ENCODE peak calls at places on chromosome 7, in eight cellular contexts. X is naive thymus-derived CD4-positive, alpha-beta T cell; U is H9; Y is tibial artery; C is lung; V is IMR-90; T is mesenchymal stem cell; Q is A549. L is an unnamed sample. For H3K9me3 and H3K4me1, the result is how much of the 10 kb centered on the place peaks cover.

GRCh38 chr7:75892634-75893272 is 13.9 kb downstream of the RHBDD2 start:
- DNase-seq in X (no peak), U (no peak), Y (peak), C (peak), V (peak), T (peak), Q (no peak), L (peak)

GRCh38 chr7:39605087-39605486 is 18.3 kb upstream of the RALA start:
- DNase-seq in X (no peak), U (no peak), Y (no peak), C (no peak), V (peak), T (no peak), Q (no peak), L (no peak)

GRCh38 chr7:104127204-104127603 is 80.6 kb downstream of the ORC5 start:
- DNase-seq in X (no peak), U (no peak), Y (no peak), C (no peak), V (no peak), T (no peak), Q (no peak), L (no peak)

GRCh38 chr7:73451780-73452398 is 18.3 kb downstream of the FZD9 start:
- DNase-seq in X (no peak), U (no peak), Y (no peak), C (no peak), V (peak), T (peak), Q (peak), L (no peak)

GRCh38 chr7:138776156-138776833 is 21.5 kb upstream of the TMEM213 start:
- DNase-seq in X (no peak), U (no peak), Y (no peak), C (peak), V (no peak), T (no peak), Q (no peak), L (no peak)

GRCh38 chr7:28237368-28237767 is 56.8 kb upstream of the JAZF1 start:
- DNase-seq in X (no peak), U (no peak), Y (peak), C (no peak), V (no peak), T (no peak), Q (no peak), L (no peak)

GRCh38 chr7:140719711-140720110 is 23.2 kb downstream of the NDUFB2 start:
- DNase-seq in X (no peak), U (no peak), Y (no peak), C (peak), V (peak), T (no peak), Q (no peak), L (no peak)

GRCh38 chr7:105336009-105336408 is 52.7 kb downstream of the SRPK2 start:
- DNase-seq in X (no peak), U (no peak), Y (no peak), C (no peak), V (peak), T (peak), Q (no peak), L (no peak)

GRCh38 chr7:45039106-45039505 is 39.1 kb downstream of the CCM2 start:
- DNase-seq in X (no peak), U (no peak), Y (no peak), C (no peak), V (no peak), T (no peak), Q (no peak), L (no peak)

GRCh38 chr7:47386273-47386820 is 195.6 kb downstream of the TNS3 start:
- DNase-seq in X (no peak), U (no peak), Y (no peak), C (no peak), V (no peak), T (no peak), Q (no peak), L (no peak)

GRCh38 chr7:150403376-150404171 is 24.4 kb downstream of the ZNF775 start:
- DNase-seq in X (no peak), U (peak), Y (no peak), C (no peak), V (no peak), T (no peak), Q (no peak), L (no peak)

GRCh38 chr7:22934473-22935065 is 79.4 kb downstream of the HYCC1 start:
- DNase-seq in X (no peak), U (no peak), Y (no peak), C (no peak), V (peak), T (peak), Q (no peak), L (no peak)

GRCh38 chr7:124720195-124720594 is 45.4 kb downstream of the GPR37 start:
- DNase-seq in X (no peak), U (no peak), Y (no peak), C (no peak), V (peak), T (peak), Q (no peak), L (no peak)

GRCh38 chr7:156065400-156065799 is 253.1 kb upstream of the SHH start:
- DNase-seq in X (no peak), U (no peak), Y (no peak), C (no peak), V (no peak), T (no peak), Q (no peak), L (no peak)

GRCh38 chr7:156064921-156065386 is 252.7 kb upstream of the SHH start:
- DNase-seq in X (no peak), U (no peak), Y (no peak), C (no peak), V (peak), T (no peak), Q (no peak), L (no peak)

GRCh38 chr7:156062286-156062685 is 250.0 kb upstream of the SHH start:
- DNase-seq in X (no peak), U (no peak), Y (no peak), C (no peak), V (no peak), T (no peak), Q (no peak), L (no peak)

GRCh38 chr7:156061689-156062255 is 249.5 kb upstream of the SHH start:
- DNase-seq in X (no peak), U (no peak), Y (no peak), C (no peak), V (no peak), T (no peak), Q (no peak), L (no peak)

DNA sequence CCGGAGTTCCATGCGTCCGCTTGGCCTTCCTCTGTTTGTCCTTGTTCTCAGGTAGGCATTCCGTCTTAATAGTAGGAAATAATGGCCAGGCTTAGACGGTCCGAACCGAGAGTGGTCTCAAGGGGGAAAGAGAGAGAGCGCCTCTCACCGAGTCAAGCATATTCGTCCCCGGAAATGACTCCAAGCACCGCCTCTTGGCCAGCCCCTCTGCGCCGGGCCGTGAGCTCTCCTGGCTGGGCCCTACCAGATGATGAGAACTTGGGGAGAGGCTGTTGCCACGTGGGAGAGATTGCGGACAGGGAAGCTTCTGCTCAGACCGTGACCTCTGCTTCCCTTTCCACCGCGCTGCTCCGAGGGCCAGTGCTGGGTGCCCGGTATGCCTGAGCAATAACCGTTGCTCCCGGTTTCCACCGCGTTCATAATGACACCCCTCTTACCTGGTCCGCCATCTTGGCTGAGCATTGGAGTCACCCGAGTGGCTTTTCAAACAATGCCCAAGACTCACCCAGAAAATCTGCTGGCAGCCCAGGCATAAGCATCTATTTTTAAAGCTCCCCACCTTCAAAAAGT is 251.1 kb upstream of the SHH start:
- DNase-seq in X (no peak), U (no peak), Y (no peak), C (no peak), V (no peak), T (no peak), Q (no peak), L (no peak)
- H3K9me3 ChIP-seq in X (under half), U (under half), Y (under half), C (under half), V (half or more), T (under half), Q (under half), L (under half)

GRCh38 chr7:131010029-131010705 is 276.2 kb upstream of the KLF14 start:
- DNase-seq in X (no peak), U (no peak), Y (no peak), C (no peak), V (no peak), T (no peak), Q (no peak), L (no peak)

GRCh38 chr7:131012477-131013031 is 278.5 kb upstream of the KLF14 start:
- DNase-seq in X (no peak), U (no peak), Y (no peak), C (no peak), V (no peak), T (no peak), Q (no peak), L (no peak)

GRCh38 chr7:131011976-131012375 is 278.0 kb upstream of the KLF14 start:
- DNase-seq in X (no peak), U (no peak), Y (no peak), C (no peak), V (peak), T (peak), Q (peak), L (no peak)

GRCh38 chr7:131010714-131011436 is 276.9 kb upstream of the KLF14 start:
- DNase-seq in X (no peak), U (no peak), Y (no peak), C (no peak), V (peak), T (peak), Q (no peak), L (no peak)

DNA sequence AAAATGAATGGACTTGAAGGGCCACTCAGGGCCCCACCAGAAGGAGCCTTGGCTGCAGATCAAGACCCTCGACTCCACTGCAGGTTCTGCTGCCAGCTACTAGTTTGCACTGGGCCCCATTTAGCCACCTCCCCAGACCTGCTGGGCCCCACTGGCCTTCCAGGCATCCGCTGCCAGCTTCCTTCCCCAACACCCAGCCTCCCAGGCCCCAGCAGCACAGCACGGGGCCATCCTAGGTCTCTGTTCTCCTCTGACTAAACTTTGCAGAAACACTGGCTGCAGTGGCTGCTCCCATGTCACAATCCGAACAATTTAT is 277.4 kb upstream of the KLF14 start:
- DNase-seq in X (no peak), U (no peak), Y (no peak), C (peak), V (no peak), T (no peak), Q (no peak), L (peak)
- H3K4me1 ChIP-seq in X (half or more), U (under half), Y (half or more), C (under half), V (under half), T (under half), Q (half or more), L (half or more)

DNA sequence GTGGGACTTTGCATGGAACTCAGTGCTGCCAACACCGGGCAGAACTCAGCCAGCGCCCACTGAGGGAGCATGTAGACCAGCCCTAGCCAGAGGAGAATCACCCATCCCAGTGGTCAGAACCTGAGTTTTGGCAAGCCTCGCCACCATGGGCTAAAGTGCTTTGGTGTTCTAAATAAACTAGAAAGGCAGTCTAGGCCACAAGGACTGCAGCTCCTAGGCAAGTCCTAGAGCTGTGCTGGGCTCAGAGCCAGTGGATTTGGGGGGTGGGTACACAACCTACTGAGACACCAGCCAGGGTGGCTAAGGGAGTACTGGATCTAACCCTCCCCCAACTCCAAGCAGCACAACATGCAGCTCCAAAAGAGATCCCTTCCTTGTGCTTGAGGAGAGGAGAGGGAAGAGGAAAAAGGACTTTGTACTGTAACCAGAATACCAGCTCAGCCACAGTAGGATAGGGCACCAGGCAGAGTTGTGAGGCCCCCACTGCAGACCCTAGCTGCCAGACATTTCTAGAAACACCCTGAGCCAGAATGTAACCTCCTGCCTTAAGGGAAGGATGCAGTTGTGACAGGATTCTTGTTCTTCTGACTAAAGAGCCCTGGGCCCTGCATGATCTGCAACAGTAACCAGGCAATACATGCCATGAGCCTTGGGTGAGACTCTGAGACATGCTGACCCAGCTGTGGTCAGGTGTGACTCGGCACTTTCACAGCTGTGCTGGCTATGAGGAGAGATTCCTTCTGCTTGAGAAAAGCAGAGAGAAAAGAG is 24.4 kb downstream of the GSDME start:
- DNase-seq in X (no peak), U (no peak), Y (no peak), C (no peak), V (peak), T (peak), Q (no peak), L (no peak)
- H3K27ac ChIP-seq in X (no peak), U (no peak), Y (no peak), C (no peak), V (peak), T (no peak), Q (peak), L (no peak)

DNA sequence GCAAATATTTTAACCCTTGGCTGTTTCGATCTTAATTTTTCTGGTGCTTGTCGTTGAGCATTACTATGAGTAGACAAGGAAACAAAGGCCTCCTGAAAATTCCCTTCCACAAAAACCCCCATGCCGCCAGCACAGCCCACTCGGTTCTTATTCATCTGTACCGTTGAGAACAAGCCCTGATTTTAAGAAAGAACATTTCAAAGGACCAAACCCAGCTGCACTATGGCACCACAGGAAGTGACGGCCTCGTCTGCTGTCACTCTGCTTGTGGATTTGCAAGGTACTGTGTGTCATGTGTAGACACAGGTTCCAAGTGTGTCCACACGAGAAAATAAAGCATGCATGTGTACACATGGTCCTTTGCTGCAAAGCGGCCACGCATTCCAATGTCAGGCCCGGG is 285.2 kb downstream of the DNAJB6 start:
- DNase-seq in X (no peak), U (no peak), Y (no peak), C (no peak), V (no peak), T (no peak), Q (no peak), L (no peak)
- H3K9me3 ChIP-seq in X (under half), U (under half), Y (under half), C (under half), V (under half), T (under half), Q (under half), L (under half)

DNA sequence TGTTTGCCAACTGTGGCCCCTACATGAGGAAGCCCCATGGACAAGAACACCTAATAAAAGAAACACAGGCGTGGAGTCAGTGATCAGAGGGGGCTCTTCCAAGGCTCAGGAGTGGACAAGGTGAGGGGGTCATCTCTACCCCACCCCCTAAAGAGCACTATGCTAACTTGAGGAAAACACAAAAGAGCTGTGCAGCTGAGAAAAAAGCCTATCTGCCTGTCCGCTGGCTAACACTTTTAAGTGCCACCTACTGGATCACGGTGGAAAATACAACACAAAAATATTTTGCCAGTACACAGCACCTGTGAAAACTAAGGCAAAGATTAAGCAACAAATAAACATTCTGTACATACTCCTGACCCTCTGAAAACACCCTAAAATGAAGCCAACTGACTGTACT is 53.1 kb upstream of the COBL start:
- DNase-seq in X (no peak), U (no peak), Y (no peak), C (no peak), V (no peak), T (no peak), Q (no peak), L (no peak)
- H3K4me1 ChIP-seq in X (under half), U (under half), Y (under half), C (under half), V (under half), T (under half), Q (under half), L (under half)

DNA sequence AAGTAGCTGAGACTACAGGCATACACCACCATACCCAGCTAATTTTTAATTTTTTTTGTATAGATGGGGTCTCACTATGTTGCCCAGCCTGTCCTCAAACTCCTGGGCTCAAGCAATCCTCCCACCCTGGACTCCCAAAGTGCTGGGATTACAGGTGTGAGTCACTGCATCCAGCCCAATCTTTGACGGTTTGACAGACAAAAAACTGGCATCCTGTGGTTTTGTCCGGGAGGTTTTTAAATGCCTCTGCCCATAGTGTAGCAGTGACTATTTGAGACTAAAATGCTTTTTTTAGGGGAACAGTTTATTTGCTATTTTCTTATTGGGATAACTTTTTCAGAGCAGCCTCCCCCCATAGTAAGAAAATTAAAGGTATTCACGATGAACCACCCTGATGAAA is 523.7 kb upstream of the GALNT17 start:
- DNase-seq in X (no peak), U (no peak), Y (no peak), C (no peak), V (no peak), T (no peak), Q (no peak), L (no peak)
- H3K27ac ChIP-seq in X (no peak), U (no peak), Y (no peak), C (no peak), V (no peak), T (no peak), Q (no peak), L (no peak)

DNA sequence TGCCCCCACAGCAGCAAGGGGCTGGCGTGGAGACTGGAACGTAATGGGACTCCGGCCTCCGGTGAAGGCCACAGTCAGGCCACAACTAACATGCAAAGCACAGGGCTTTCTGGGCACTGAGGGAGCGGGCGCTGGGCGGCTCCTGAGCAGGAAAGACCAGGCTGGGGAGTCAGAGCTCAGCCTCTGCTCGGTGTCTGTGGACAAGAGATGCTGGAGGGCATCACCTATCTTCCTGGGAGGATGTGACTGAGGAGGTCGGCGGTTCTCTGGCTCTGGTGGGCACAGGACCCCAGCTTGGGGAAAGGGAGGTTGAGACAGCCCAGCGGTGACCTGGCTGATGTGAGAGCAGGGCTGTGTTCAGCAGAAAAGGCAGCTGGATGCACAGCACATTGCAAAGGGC is 11.7 kb downstream of the CNPY1 start:
- DNase-seq in X (no peak), U (no peak), Y (no peak), C (no peak), V (no peak), T (no peak), Q (no peak), L (no peak)
- H3K9me3 ChIP-seq in X (under half), U (under half), Y (under half), C (under half), V (under half), T (under half), Q (under half), L (under half)